ENCODE peak calls at places on chromosomes 7 and 10, in four cellular contexts. M is heart right ventricle, H is GM12878, P is uterus. C is an unnamed sample.

GRCh38 chr7:64626083-64626469 is 39.9 kb upstream of the ZNF107 start:
- DNase-seq in M (no peak), H (no peak), P (no peak), C (no peak)

GRCh38 chr10:70092389-70092718 is 39.7 kb downstream of the MACROH2A2 start:
- DNase-seq in M (no peak), H (no peak), P (no peak), C (no peak)

GRCh38 chr10:96987141-96987841 is 155.2 kb downstream of the LCOR start:
- DNase-seq in M (no peak), H (no peak), P (no peak), C (no peak)

GRCh38 chr7:116776610-116777289 is 85.6 kb upstream of the CAPZA2 start:
- DNase-seq in M (no peak), H (peak; percentile 13), P (no peak), C (no peak)

GRCh38 chr10:131431541-131431940 is 120.0 kb upstream of the TCERG1L start:
- DNase-seq in M (no peak), H (no peak), P (no peak), C (no peak)

GRCh38 chr10:101136007-101136707 is 5.1 kb downstream of the TLX1 start:
- DNase-seq in M (no peak), H (no peak), P (no peak), C (no peak)

GRCh38 chr7:27154369-27154768 is 2.0 kb upstream of the HOXA3 start:
- DNase-seq in M (no peak), H (no peak), P (peak; percentile 23), C (peak; percentile 15)

GRCh38 chr7:136533732-136534131 is 334.7 kb upstream of the CHRM2 start:
- DNase-seq in M (no peak), H (no peak), P (no peak), C (no peak)

GRCh38 chr7:104627516-104627915 is 299.1 kb downstream of the LHFPL3 start:
- DNase-seq in M (no peak), H (no peak), P (no peak), C (no peak)

GRCh38 chr10:34824870-34825269 is 9.8 kb upstream of the PARD3 start:
- DNase-seq in M (no peak), H (no peak), P (no peak), C (no peak)

DNA sequence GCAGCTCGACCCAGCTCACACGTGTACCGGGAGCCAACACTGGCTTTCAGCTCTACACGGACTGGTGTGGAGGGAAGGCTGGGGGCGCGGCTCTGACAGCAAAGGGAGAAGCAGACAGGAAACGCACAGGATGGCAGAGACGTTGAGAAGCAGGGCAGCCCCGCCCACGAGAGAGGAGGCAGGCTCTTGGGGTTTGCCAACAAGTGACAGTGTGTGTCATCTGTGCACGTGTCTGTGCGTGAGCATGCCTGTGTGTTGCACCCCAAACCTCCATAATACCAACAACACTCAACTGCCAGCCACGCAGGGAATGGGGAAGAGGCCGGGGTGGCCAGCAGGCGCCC is 64.4 kb upstream of the PDGFA start:
- DNase-seq in M (no peak), H (no peak), P (no peak), C (no peak)
- H3K4me3 ChIP-seq in M (no peak overlapping the region), H (no peak overlapping the region), P (no peak overlapping the region), C (no peak overlapping the region)

GRCh38 chr7:141231018-141231792 is 157.3 kb downstream of the TMEM178B start:
- DNase-seq in M (peak; percentile 38), H (no peak), P (no peak), C (no peak)
- TF ChIP-seq CTCF in M (peak; percentile 51), H (peak; percentile 31), P (no peak), C (no peak)

GRCh38 chr7:70698219-70698832 is 433.6 kb upstream of the GALNT17 start:
- DNase-seq in M (no peak), H (no peak), P (no peak), C (no peak)
- H3K4me1 ChIP-seq in M (peaks cover 9% of the 10 kb centered on the region), H (no peaks in the 10 kb centered on the region), P (no peaks in the 10 kb centered on the region), C (peaks cover 3% of the 10 kb centered on the region)

DNA sequence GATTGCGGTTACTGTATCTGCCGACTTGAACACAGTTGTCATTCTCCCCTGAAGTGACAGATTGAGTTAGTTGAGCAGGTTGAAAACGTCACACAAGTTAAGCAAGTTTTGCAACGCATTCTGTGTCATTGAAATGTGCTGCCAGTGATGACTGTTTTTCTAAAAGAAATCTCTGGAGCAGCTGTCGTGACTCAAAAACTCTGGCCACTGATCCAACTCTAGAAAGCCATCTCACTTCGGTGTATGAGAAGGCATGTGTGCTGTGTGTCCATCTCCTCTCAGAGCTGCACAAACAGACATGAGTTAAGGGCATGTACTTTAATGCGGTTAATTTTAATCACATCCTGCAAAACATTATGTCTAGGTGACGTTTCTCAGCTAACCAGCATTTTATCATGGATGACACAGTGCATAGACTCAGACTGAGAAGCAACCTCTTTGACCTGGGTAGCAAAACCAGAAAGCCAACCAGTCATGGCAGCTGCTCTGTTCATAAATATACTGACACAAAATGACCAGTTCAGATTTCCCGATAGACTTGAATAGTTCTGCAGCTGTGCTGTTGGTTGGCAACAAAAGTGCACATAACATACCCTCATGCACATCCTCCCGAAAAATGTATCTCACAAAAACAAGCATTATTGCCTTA is 69.3 kb downstream of the CSTF2T start:
- DNase-seq in M (no peak), H (no peak), P (no peak), C (no peak)
- H3K4me3 ChIP-seq in M (no peak overlapping the region), H (no peak overlapping the region), P (no peak overlapping the region), C (no peak overlapping the region)

GRCh38 chr10:17200885-17201164 is 647 bp downstream of the TRDMT1 start:
- DNase-seq in M (no peak), H (no peak), P (peak; percentile 45), C (no peak)
- TF ChIP-seq CTCF in M (no peak), H (no peak), P (no peak), C (no peak)

DNA sequence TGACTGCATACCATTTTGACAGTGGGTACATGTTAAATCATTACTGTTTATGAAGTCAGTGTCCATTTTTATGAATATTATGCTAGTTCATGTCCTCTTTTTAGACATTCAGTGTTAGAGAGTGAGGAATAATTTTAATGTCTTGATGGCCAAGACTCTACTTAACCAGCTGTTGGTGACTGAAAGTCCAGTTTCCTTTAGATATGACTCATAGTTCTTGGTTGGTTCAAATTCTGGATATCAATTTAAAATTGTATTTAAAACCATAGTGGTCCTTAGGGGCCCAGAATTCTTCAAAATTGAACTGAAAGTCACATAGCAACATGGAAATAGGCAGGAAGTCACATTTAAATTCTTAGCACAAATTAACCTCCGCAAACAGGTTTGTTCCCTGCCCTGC is 196.5 kb upstream of the PRPS1L1 start:
- DNase-seq in M (no peak), H (no peak), P (no peak), C (no peak)
- H3K4me1 ChIP-seq in M (no peaks in the 10 kb centered on the region), H (no peaks in the 10 kb centered on the region), P (no peaks in the 10 kb centered on the region), C (no peaks in the 10 kb centered on the region)

DNA sequence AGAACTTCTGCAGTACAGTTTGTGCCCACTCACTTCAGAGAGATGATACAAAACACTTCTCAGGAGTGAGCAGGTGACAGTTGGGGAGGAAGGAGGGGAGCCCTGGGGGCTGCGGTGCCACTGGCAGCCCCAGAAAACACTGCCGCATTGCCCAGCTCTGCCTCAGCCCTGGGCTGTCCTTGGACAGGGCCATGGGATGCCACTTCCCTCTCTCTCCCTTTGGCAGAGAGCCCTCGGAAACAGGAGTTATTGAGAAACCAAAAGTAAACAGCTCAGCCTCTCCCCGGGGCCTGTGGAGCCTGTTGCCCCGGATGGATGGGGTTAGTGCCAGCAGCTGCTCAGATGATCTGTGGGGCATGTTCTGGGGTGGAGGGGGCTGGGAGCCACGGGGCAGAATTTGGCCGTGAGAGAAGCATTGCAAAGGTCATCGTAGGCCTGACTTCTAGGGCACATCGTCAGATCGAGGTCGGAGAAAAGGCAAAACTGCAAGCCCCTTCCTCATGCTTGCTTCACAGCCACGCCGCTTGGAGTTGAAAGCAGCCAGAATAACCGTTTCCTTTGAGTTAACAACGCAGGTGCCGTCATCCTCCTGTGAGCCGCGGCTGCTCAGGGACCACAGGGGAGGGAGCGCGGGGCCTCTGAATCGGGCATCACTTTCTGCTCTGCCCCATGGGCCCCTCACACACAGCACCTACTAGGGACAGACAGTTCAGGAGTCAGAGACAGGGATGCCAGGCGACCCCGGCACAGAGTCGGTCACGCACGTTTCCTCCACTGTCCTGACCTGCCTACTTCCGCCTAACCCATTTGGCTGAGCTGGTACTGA is 256.4 kb downstream of the CAMK1D start:
- DNase-seq in M (peak; percentile 38), H (no peak), P (peak; percentile 32), C (peak; percentile 68)
- H3K4me3 ChIP-seq in M (peak overlapping the region; percentile 24), H (peak overlapping the region; percentile 62), P (peak overlapping the region; percentile 12), C (no peak overlapping the region)

DNA sequence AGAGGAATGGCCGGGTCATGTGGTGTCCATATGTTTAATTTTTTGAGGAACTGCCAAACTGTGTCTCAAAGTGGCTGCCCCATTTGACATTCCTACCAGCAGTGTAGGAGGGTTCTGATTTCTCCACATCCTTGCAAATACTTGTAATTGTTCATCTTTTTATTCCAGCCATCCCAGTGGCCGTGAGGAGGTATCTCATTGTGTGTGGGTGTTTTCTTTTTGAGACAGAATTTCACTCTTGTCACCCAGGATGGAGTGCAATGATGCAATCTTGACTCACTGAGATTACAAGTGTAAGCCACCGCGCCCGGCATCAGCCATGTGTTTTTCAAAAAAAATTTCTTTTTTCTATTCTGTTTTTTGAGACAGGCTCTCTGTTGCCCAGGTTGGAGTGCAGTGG is 38.7 kb upstream of the DLG5 start:
- DNase-seq in M (no peak), H (no peak), P (no peak), C (no peak)
- TF ChIP-seq CTCF in M (no peak), H (no peak), P (no peak), C (no peak)

GRCh38 chr10:117549100-117549499 is 6.6 kb downstream of the EMX2 start:
- DNase-seq in M (no peak), H (no peak), P (peak; percentile 59), C (no peak)
- H3K4me1 ChIP-seq in M (peaks cover 21% of the 10 kb centered on the region), H (no peaks in the 10 kb centered on the region), P (no peaks in the 10 kb centered on the region), C (peaks cover 3% of the 10 kb centered on the region)

DNA sequence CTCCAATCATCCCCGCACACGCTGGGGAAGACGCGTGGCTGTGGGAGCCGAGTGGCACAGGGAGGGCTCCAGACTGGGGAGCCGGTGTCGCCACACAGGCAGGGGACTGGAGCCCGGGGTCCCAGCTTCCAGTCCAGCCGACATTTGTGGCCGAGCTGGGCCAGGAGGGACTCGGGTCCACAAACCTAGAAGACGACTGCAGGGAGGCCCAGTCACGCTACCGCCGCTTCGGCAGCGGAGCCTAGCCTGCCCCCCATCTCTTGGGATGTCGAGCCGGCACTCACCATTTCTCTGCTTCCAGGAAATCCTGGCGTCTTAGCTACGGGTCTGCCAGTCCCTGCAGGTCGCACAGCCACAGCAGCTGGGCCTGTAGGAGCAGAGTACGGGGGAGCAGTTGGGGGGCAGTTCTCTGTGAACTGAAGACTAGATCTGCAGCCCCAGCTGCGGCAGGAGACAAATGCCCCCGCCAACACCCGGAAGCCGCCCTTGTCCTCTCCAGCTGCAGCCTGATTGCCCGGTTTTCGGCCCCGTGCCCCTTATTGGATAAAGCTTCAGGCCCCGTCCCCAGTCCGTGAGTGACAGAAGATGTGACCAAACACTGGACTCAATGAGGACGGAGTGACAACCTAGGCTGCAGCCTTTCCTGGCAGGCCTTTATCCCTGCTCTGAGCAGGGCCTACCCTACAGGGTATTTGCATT is 270.7 kb downstream of the ZNF33B start:
- DNase-seq in M (peak; percentile 74), H (peak; percentile 15), P (peak; percentile 55), C (peak; percentile 50)
- H3K4me3 ChIP-seq in M (peak overlapping the region; percentile 89), H (peak overlapping the region; percentile 64), P (peak overlapping the region; percentile 76), C (peak overlapping the region; percentile 34)